ENCODE peak calls at places on chromosomes 6 and 20, in seven cellular contexts. Y, S, O, W, C, B and L are unnamed samples.

GRCh38 chr20:4150095-4150492 is 134.7 kb upstream of the RNF24 start:
- DNase-seq in Y (peak; percentile 56), S (no peak), O (no peak), W (peak; percentile 20), C (no peak), B (no peak), L (no peak)

GRCh38 chr6:162099685-162100084 is 627.9 kb downstream of the PRKN start:
- DNase-seq in Y (peak; percentile 98), S (no peak), O (no peak), W (no peak), C (peak; percentile 17), B (peak; percentile 58), L (no peak)

GRCh38 chr6:118650500-118651281 is 700 bp downstream of the CEP85L start:
- DNase-seq in Y (no peak), S (peak; percentile 47), O (peak; percentile 15), W (peak; percentile 44), C (peak; percentile 71), B (peak; percentile 47), L (peak; percentile 89)

GRCh38 chr6:166619912-166620311 is 7.1 kb downstream of the RPS6KA2 start:
- DNase-seq in Y (peak; percentile 99), S (peak; percentile 69), O (peak; percentile 51), W (no peak), C (peak; percentile 54), B (peak; percentile 72), L (no peak)

GRCh38 chr6:11754625-11755289 is 23.8 kb downstream of the ADTRP start:
- DNase-seq in Y (no peak), S (no peak), O (no peak), W (no peak), C (peak; percentile 28), B (no peak), L (no peak)

GRCh38 chr20:46970937-46971630 is 76.4 kb downstream of the EYA2 start:
- DNase-seq in Y (peak; percentile 66), S (no peak), O (no peak), W (peak; percentile 79), C (no peak), B (no peak), L (no peak)

GRCh38 chr6:70396796-70397729 is 16.2 kb upstream of the FAM135A start:
- DNase-seq in Y (no peak), S (no peak), O (peak; percentile 61), W (no peak), C (no peak), B (no peak), L (no peak)

GRCh38 chr6:32439139-32439538 is 548 bp upstream of the HLA-DRA start:
- DNase-seq in Y (no peak), S (no peak), O (no peak), W (no peak), C (no peak), B (no peak), L (no peak)

GRCh38 chr6:14711056-14711703 is 534.7 kb upstream of the JARID2 start:
- DNase-seq in Y (peak; percentile 88), S (no peak), O (no peak), W (no peak), C (no peak), B (peak; percentile 55), L (peak; percentile 54)

GRCh38 chr6:154487367-154488275 is 22.9 kb downstream of the CNKSR3 start:
- DNase-seq in Y (peak; percentile 26), S (no peak), O (no peak), W (no peak), C (no peak), B (no peak), L (no peak)
- H3K4me1 ChIP-seq in Y (peaks cover 14% of the 10 kb centered on the region), S (peaks cover 8% of the 10 kb centered on the region), O (peaks cover 6% of the 10 kb centered on the region), W (no peaks in the 10 kb centered on the region), C (peaks cover 13% of the 10 kb centered on the region), B (no peaks in the 10 kb centered on the region), L (no peaks in the 10 kb centered on the region)

GRCh38 chr6:44855562-44856494 is 468.3 kb downstream of the CDC5L start:
- DNase-seq in Y (peak; percentile 84), S (no peak), O (no peak), W (no peak), C (no peak), B (no peak), L (no peak)

GRCh38 chr6:44859901-44860410 is 468.2 kb upstream of the RUNX2 start:
- DNase-seq in Y (no peak), S (no peak), O (no peak), W (no peak), C (no peak), B (no peak), L (no peak)

GRCh38 chr6:44854712-44855111 is 467.2 kb downstream of the CDC5L start:
- DNase-seq in Y (no peak), S (no peak), O (no peak), W (no peak), C (no peak), B (no peak), L (no peak)

GRCh38 chr6:44856495-44856878 is 469.0 kb downstream of the CDC5L start:
- DNase-seq in Y (no peak), S (no peak), O (no peak), W (no peak), C (no peak), B (no peak), L (no peak)

GRCh38 chr6:44858998-44859397 is 469.1 kb upstream of the RUNX2 start:
- DNase-seq in Y (no peak), S (no peak), O (no peak), W (no peak), C (no peak), B (no peak), L (no peak)
- TF ChIP-seq CTCF in Y (no peak), S (no peak), O (no peak), W (no peak), C (no peak), B (no peak), L (no peak)

DNA sequence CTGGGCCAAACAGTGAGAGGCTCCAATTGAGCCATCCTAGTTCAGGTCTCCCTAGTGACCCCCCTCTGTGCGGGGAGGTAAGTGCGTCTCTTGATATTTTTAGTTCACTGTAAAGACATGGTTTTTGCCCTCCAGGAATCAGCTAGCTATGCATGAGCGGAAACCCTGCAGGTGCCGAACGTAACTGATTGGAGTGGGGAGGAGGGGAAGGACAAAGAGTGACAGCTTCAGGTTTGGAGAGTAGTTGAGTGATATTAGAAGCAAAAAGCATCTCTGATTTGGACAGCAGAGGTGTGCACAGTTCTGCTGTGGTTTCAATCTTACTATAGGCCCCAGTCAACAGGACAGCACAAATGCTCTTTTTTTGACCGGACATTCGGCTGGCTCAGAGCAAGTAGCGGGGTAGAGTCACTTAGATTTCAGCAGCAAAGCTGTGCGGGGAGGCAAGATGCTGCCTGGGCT is 31.8 kb downstream of the TBC1D7 start:
- DNase-seq in Y (no peak), S (no peak), O (no peak), W (no peak), C (no peak), B (no peak), L (no peak)
- H3K27ac ChIP-seq in Y (no peak overlapping the region), S (no peak overlapping the region), O (no peak overlapping the region), W (no peak overlapping the region), C (no peak overlapping the region), B (no peak overlapping the region), L (no peak overlapping the region)

GRCh38 chr6:35372633-35373032 is 30.3 kb downstream of the PPARD start:
- DNase-seq in Y (no peak), S (no peak), O (no peak), W (no peak), C (no peak), B (no peak), L (no peak)

GRCh38 chr6:35368038-35368887 is 25.9 kb downstream of the PPARD start:
- DNase-seq in Y (peak; percentile 85), S (no peak), O (peak; percentile 10), W (no peak), C (no peak), B (no peak), L (no peak)

GRCh38 chr6:35370799-35371493 is 28.6 kb downstream of the PPARD start:
- DNase-seq in Y (no peak), S (no peak), O (no peak), W (no peak), C (no peak), B (peak; percentile 37), L (no peak)

GRCh38 chr6:35371494-35372262 is 29.3 kb downstream of the PPARD start:
- DNase-seq in Y (no peak), S (no peak), O (no peak), W (no peak), C (no peak), B (no peak), L (no peak)

GRCh38 chr6:35370124-35370741 is 27.9 kb downstream of the PPARD start:
- DNase-seq in Y (peak; percentile 96), S (peak; percentile 52), O (no peak), W (peak; percentile 95), C (peak; percentile 63), B (peak; percentile 93), L (peak; percentile 85)
- H3K4me1 ChIP-seq in Y (peaks cover 40% of the 10 kb centered on the region), S (no peaks in the 10 kb centered on the region), O (no peaks in the 10 kb centered on the region), W (peaks cover 31% of the 10 kb centered on the region), C (peaks cover 7% of the 10 kb centered on the region), B (peaks cover 47% of the 10 kb centered on the region), L (peaks cover 49% of the 10 kb centered on the region)